ENCODE peak calls at places on chromosomes 6 and 20, in ten cellular contexts. One of them, this sample, is unnamed.

GRCh38 chr20:59988141-59988540 is 29.9 kb downstream of the CDH26 start:
- DNase-seq in testis: no peak
- DNase-seq in GM12891: no peak
- DNase-seq in uterus: no peak
- DNase-seq in prostate gland: no peak
- DNase-seq in body of pancreas: peak; percentile 88
- DNase-seq in GM12892: no peak
- DNase-seq in A549: peak; percentile 56
- DNase-seq in right lobe of liver: peak; percentile 41
- DNase-seq in spleen: no peak
- DNase-seq in this sample: peak; percentile 35

GRCh38 chr6:139325003-139325600 is 33.3 kb upstream of the TXLNB start:
- DNase-seq in testis: no peak
- DNase-seq in GM12891: no peak
- DNase-seq in uterus: no peak
- DNase-seq in prostate gland: no peak
- DNase-seq in body of pancreas: no peak
- DNase-seq in GM12892: no peak
- DNase-seq in A549: no peak
- DNase-seq in right lobe of liver: no peak
- DNase-seq in spleen: no peak
- DNase-seq in this sample: no peak

GRCh38 chr6:42197574-42198362 is 3.0 kb upstream of the GUCA1B start:
- DNase-seq in testis: no peak
- DNase-seq in GM12891: no peak
- DNase-seq in uterus: peak; percentile 28
- DNase-seq in prostate gland: no peak
- DNase-seq in body of pancreas: peak; percentile 19
- DNase-seq in GM12892: no peak
- DNase-seq in A549: peak; percentile 68
- DNase-seq in right lobe of liver: peak; percentile 53
- DNase-seq in spleen: no peak
- DNase-seq in this sample: peak; percentile 56

GRCh38 chr6:76867182-76867581 is 596.1 kb downstream of the HTR1B start:
- DNase-seq in testis: no peak
- DNase-seq in GM12891: no peak
- DNase-seq in uterus: no peak
- DNase-seq in prostate gland: no peak
- DNase-seq in body of pancreas: no peak
- DNase-seq in GM12892: no peak
- DNase-seq in A549: no peak
- DNase-seq in right lobe of liver: no peak
- DNase-seq in spleen: no peak
- DNase-seq in this sample: no peak

GRCh38 chr6:90186637-90187361 is 109.8 kb downstream of the BACH2 start:
- DNase-seq in testis: no peak
- DNase-seq in GM12891: no peak
- DNase-seq in uterus: no peak
- DNase-seq in prostate gland: no peak
- DNase-seq in body of pancreas: no peak
- DNase-seq in GM12892: no peak
- DNase-seq in A549: no peak
- DNase-seq in right lobe of liver: no peak
- DNase-seq in spleen: no peak
- DNase-seq in this sample: no peak

GRCh38 chr6:162271922-162272321 is 455.6 kb downstream of the PRKN start:
- DNase-seq in testis: no peak
- DNase-seq in GM12891: no peak
- DNase-seq in uterus: no peak
- DNase-seq in prostate gland: no peak
- DNase-seq in body of pancreas: no peak
- DNase-seq in GM12892: no peak
- DNase-seq in A549: no peak
- DNase-seq in right lobe of liver: no peak
- DNase-seq in spleen: no peak
- DNase-seq in this sample: no peak

GRCh38 chr6:7568021-7568420 is 22.0 kb upstream of the SNRNP48 start:
- DNase-seq in testis: no peak
- DNase-seq in GM12891: no peak
- DNase-seq in uterus: no peak
- DNase-seq in prostate gland: no peak
- DNase-seq in body of pancreas: no peak
- DNase-seq in GM12892: no peak
- DNase-seq in A549: no peak
- DNase-seq in right lobe of liver: no peak
- DNase-seq in spleen: no peak
- DNase-seq in this sample: no peak

GRCh38 chr6:147448212-147448611 is 60.3 kb upstream of the SAMD5 start:
- DNase-seq in testis: peak; percentile 16
- DNase-seq in GM12891: no peak
- DNase-seq in uterus: no peak
- DNase-seq in prostate gland: no peak
- DNase-seq in body of pancreas: peak; percentile 22
- DNase-seq in GM12892: no peak
- DNase-seq in A549: no peak
- DNase-seq in right lobe of liver: no peak
- DNase-seq in spleen: peak; percentile 50
- DNase-seq in this sample: no peak

GRCh38 chr20:38806855-38807655 is 1.6 kb downstream of the PPP1R16B start:
- DNase-seq in testis: no peak
- DNase-seq in GM12891: no peak
- DNase-seq in uterus: no peak
- DNase-seq in prostate gland: no peak
- DNase-seq in body of pancreas: no peak
- DNase-seq in GM12892: peak; percentile 32
- DNase-seq in A549: no peak
- DNase-seq in right lobe of liver: no peak
- DNase-seq in spleen: peak; percentile 83
- DNase-seq in this sample: no peak

GRCh38 chr20:38804243-38804642 is 1.3 kb upstream of the PPP1R16B start:
- DNase-seq in testis: no peak
- DNase-seq in GM12891: no peak
- DNase-seq in uterus: no peak
- DNase-seq in prostate gland: no peak
- DNase-seq in body of pancreas: no peak
- DNase-seq in GM12892: no peak
- DNase-seq in A549: no peak
- DNase-seq in right lobe of liver: no peak
- DNase-seq in spleen: no peak
- DNase-seq in this sample: no peak

GRCh38 chr20:38805958-38806854 is 709 bp downstream of the PPP1R16B start:
- DNase-seq in testis: no peak
- DNase-seq in GM12891: peak; percentile 43
- DNase-seq in uterus: no peak
- DNase-seq in prostate gland: no peak
- DNase-seq in body of pancreas: no peak
- DNase-seq in GM12892: peak; percentile 36
- DNase-seq in A549: no peak
- DNase-seq in right lobe of liver: peak; percentile 31
- DNase-seq in spleen: peak; percentile 89
- DNase-seq in this sample: no peak

GRCh38 chr20:38805502-38805957 is at the start of gene PPP1R16B:
- DNase-seq in testis: peak; percentile 32
- DNase-seq in GM12891: peak; percentile 73
- DNase-seq in uterus: peak; percentile 30
- DNase-seq in prostate gland: no peak
- DNase-seq in body of pancreas: peak; percentile 20
- DNase-seq in GM12892: peak; percentile 70
- DNase-seq in A549: no peak
- DNase-seq in right lobe of liver: peak; percentile 74
- DNase-seq in spleen: peak; percentile 96
- DNase-seq in this sample: no peak

GRCh38 chr20:38804682-38805501 is 605 bp upstream of the PPP1R16B start:
- DNase-seq in testis: no peak
- DNase-seq in GM12891: peak; percentile 44
- DNase-seq in uterus: no peak
- DNase-seq in prostate gland: no peak
- DNase-seq in body of pancreas: no peak
- DNase-seq in GM12892: peak; percentile 40
- DNase-seq in A549: no peak
- DNase-seq in right lobe of liver: peak; percentile 44
- DNase-seq in spleen: peak; percentile 91
- DNase-seq in this sample: no peak
- TF ChIP-seq POLR2A in testis: no peak
- TF ChIP-seq POLR2A in GM12891: no peak
- TF ChIP-seq POLR2A in uterus: no peak
- TF ChIP-seq POLR2A in prostate gland: no peak
- TF ChIP-seq POLR2A in body of pancreas: no peak
- TF ChIP-seq POLR2A in GM12892: no peak
- TF ChIP-seq POLR2A in A549: no peak
- TF ChIP-seq POLR2A in right lobe of liver: no peak
- TF ChIP-seq POLR2A in spleen: no peak
- TF ChIP-seq POLR2A in this sample: no peak

GRCh38 chr6:33277663-33278391 is 904 bp downstream of the B3GALT4 start:
- DNase-seq in testis: no peak
- DNase-seq in GM12891: peak; percentile 49
- DNase-seq in uterus: no peak
- DNase-seq in prostate gland: no peak
- DNase-seq in body of pancreas: no peak
- DNase-seq in GM12892: peak; percentile 66
- DNase-seq in A549: peak; percentile 33
- DNase-seq in right lobe of liver: peak; percentile 30
- DNase-seq in spleen: peak; percentile 88
- DNase-seq in this sample: no peak

GRCh38 chr6:33276581-33276863 is 401 bp upstream of the B3GALT4 start:
- DNase-seq in testis: no peak
- DNase-seq in GM12891: no peak
- DNase-seq in uterus: no peak
- DNase-seq in prostate gland: no peak
- DNase-seq in body of pancreas: no peak
- DNase-seq in GM12892: no peak
- DNase-seq in A549: no peak
- DNase-seq in right lobe of liver: no peak
- DNase-seq in spleen: no peak
- DNase-seq in this sample: no peak

GRCh38 chr6:33278392-33278741 is 1.4 kb downstream of the B3GALT4 start:
- DNase-seq in testis: no peak
- DNase-seq in GM12891: no peak
- DNase-seq in uterus: no peak
- DNase-seq in prostate gland: no peak
- DNase-seq in body of pancreas: no peak
- DNase-seq in GM12892: no peak
- DNase-seq in A549: no peak
- DNase-seq in right lobe of liver: no peak
- DNase-seq in spleen: no peak
- DNase-seq in this sample: no peak

GRCh38 chr6:33278810-33279209 is 1.9 kb downstream of the B3GALT4 start:
- DNase-seq in testis: no peak
- DNase-seq in GM12891: no peak
- DNase-seq in uterus: no peak
- DNase-seq in prostate gland: no peak
- DNase-seq in body of pancreas: no peak
- DNase-seq in GM12892: no peak
- DNase-seq in A549: no peak
- DNase-seq in right lobe of liver: no peak
- DNase-seq in spleen: peak; percentile 68
- DNase-seq in this sample: no peak

DNA sequence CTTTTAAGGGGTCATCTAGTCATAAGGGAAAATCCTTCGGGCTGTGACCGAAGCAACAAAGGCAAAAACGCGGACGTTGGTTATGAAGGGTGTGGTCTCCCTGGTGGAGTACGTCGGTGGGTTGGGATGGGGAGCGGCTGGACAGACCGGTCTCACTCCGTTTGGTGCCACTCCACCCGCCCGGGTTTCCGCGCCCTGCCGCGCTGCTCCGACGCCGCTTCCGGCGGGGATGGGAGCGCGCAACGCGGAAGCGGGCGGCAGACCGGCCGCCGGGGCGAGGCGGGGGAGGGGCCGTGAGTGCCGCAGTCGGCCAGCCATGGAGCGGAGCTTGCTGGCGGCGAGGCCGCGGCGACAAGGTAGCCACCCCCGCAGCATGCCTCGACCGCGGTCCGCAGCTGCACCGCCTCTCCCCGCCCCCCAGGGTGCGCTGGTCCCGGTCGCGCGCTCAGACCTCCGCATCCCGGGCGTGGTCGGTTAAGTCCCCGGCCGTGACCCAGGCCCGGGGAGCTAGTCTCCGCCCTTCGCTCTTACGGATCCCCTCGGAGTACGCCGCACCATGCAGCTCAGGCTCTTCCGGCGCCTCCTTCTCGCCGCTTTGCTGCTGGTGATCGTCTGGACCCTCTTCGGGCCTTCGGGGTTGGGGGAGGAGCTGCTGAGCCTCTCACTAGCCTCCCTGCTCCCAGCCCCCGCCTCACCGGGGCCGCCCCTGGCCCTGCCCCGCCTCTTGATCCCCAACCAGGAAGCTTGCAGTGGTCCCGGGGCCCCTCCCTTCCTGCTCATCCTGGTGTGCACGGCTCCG is at the start of gene B3GALT4:
- DNase-seq in testis: peak; percentile 81
- DNase-seq in GM12891: peak; percentile 85
- DNase-seq in uterus: peak; percentile 76
- DNase-seq in prostate gland: peak; percentile 76
- DNase-seq in body of pancreas: peak; percentile 57
- DNase-seq in GM12892: peak; percentile 84
- DNase-seq in A549: peak; percentile 73
- DNase-seq in right lobe of liver: peak; percentile 71
- DNase-seq in spleen: peak; percentile 96
- DNase-seq in this sample: no peak
- TF ChIP-seq POLR2A in testis: no peak
- TF ChIP-seq POLR2A in GM12891: peak; percentile 80
- TF ChIP-seq POLR2A in uterus: no peak
- TF ChIP-seq POLR2A in prostate gland: peak; percentile 60
- TF ChIP-seq POLR2A in body of pancreas: peak; percentile 36
- TF ChIP-seq POLR2A in GM12892: peak; percentile 96
- TF ChIP-seq POLR2A in A549: peak; percentile 21
- TF ChIP-seq POLR2A in right lobe of liver: peak; percentile 57
- TF ChIP-seq POLR2A in spleen: no peak
- TF ChIP-seq POLR2A in this sample: peak; percentile 33

DNA sequence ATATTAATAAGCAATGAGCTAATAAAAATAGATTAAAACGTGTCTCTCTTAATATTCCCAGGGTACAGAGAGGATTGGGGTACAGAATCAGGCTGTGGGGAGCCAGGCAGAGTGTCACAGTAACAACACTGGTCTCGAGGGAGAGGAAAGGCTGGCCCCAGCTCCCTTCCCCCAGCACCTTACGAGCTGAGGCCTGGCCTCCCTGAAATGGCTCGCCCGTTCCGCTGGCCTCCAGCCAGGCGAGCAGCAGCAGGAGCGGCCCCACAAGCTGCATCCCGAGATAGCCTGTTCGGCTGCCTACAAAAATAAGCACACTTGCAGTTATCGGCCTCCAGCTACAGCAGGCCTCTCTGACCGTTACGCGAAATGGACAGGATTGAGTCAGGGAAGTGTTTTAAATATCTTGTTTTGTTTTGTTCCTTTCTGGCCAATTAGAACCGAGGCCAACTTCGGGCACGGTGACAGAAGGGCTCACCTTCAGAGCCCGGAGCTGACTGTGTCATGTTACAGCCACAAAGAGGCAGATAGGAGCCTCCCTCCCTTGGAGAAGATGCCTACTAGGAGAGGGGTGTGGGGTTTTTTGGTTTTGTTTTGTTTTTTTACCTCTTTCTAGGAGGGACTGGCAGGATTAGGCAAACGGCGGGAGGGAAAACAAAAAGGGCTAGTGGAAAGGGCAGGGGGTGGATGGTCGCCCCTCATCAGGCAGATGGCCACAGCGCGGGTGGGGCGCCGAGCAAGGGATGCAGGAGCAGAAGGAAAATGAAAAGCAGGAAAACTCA is 4.2 kb upstream of the ZMYND8 start:
- DNase-seq in testis: peak; percentile 88
- DNase-seq in GM12891: peak; percentile 40
- DNase-seq in uterus: peak; percentile 82
- DNase-seq in prostate gland: peak; percentile 85
- DNase-seq in body of pancreas: peak; percentile 86
- DNase-seq in GM12892: peak; percentile 38
- DNase-seq in A549: peak; percentile 94
- DNase-seq in right lobe of liver: peak; percentile 89
- DNase-seq in spleen: peak; percentile 90
- DNase-seq in this sample: peak; percentile 53
- TF ChIP-seq POLR2A in testis: no peak
- TF ChIP-seq POLR2A in GM12891: peak; percentile 75
- TF ChIP-seq POLR2A in uterus: peak; percentile 57
- TF ChIP-seq POLR2A in prostate gland: no peak
- TF ChIP-seq POLR2A in body of pancreas: no peak
- TF ChIP-seq POLR2A in GM12892: peak; percentile 57
- TF ChIP-seq POLR2A in A549: peak; percentile 24
- TF ChIP-seq POLR2A in right lobe of liver: peak; percentile 56
- TF ChIP-seq POLR2A in spleen: no peak
- TF ChIP-seq POLR2A in this sample: peak; percentile 28

DNA sequence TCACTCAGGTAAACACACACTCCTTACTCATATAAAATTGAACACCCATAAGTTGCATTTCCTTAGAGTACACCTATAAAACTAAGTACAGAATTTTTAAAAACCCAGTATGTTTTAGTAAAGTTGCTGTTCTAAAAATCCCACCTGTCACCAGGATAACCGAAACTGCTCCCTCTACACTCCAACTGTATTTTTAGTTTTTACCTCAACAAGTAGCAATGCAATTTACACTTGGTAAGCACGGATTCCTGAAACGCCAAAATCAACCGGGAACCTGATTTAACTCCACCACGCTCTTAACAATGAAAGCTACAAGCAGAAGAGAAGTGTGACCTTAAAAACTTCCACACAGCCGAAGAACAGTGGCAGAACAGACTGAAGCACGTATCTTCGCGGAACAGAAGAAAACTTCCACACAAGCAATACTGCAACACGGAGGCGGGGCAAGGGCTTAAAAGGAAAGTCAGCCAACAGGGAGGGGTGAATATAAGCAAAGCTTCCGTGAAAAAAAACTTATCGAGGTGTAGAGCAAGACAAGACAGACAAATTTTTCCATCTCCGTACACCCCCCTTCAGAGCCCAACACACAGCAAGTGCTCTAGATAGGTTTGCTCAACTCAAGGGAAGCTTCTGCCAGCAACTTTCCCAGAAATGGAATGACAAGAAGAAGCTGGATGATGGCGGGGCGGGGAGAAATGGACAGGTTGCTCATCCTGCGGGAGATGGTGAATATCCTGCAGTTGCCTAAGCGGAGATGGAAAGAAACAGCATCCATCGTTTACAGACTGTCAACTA is 1.4 kb downstream of the STAU1 start:
- DNase-seq in testis: peak; percentile 78
- DNase-seq in GM12891: no peak
- DNase-seq in uterus: peak; percentile 31
- DNase-seq in prostate gland: peak; percentile 58
- DNase-seq in body of pancreas: peak; percentile 65
- DNase-seq in GM12892: peak; percentile 33
- DNase-seq in A549: peak; percentile 52
- DNase-seq in right lobe of liver: peak; percentile 59
- DNase-seq in spleen: peak; percentile 81
- DNase-seq in this sample: peak; percentile 30
- TF ChIP-seq POLR2A in testis: no peak
- TF ChIP-seq POLR2A in GM12891: no peak
- TF ChIP-seq POLR2A in uterus: no peak
- TF ChIP-seq POLR2A in prostate gland: peak; percentile 50
- TF ChIP-seq POLR2A in body of pancreas: no peak
- TF ChIP-seq POLR2A in GM12892: no peak
- TF ChIP-seq POLR2A in A549: no peak
- TF ChIP-seq POLR2A in right lobe of liver: peak; percentile 41
- TF ChIP-seq POLR2A in spleen: no peak
- TF ChIP-seq POLR2A in this sample: no peak

This sample was measured in H54.